ENCODE peak calls at places on chromosomes 12 and 14, in seven cellular contexts. A is SJSA1; F is MM.1S; W is PC-3; K is CD4-positive, CD25-positive, alpha-beta regulatory T cell; L is cardiac muscle cell; P is IMR-90. D is an unnamed sample. For H3K36me3, the result is how much of the 10 kb centered on the place peaks cover.

GRCh38 chr12:39764944-39765560 is 145.4 kb upstream of the ABCD2 start:
- DNase-seq in F (peak), W (peak), L (peak), K (peak), P (peak), A (no peak), D (peak)

GRCh38 chr12:3116106-3116898 is 39.1 kb downstream of the TSPAN9 start:
- DNase-seq in F (no peak), A (no peak), L (no peak), W (no peak), P (peak), K (no peak), D (no peak)

GRCh38 chr14:46574236-46574970 is 77.2 kb downstream of the RPL10L start:
- DNase-seq in F (no peak), A (no peak), L (peak), K (no peak), P (no peak), W (peak), D (no peak)

GRCh38 chr12:10212623-10213131 is at the start of gene GABARAPL1:
- DNase-seq in F (peak), K (peak), L (peak), A (peak), P (peak), W (peak), D (peak)

GRCh38 chr14:59677771-59678211 is 101.2 kb upstream of the CCDC175 start:
- DNase-seq in K (no peak), P (peak), W (no peak), A (no peak), L (no peak), F (no peak), D (no peak)

GRCh38 chr12:64672925-64673409 is 62.7 kb downstream of the RASSF3 start:
- DNase-seq in K (no peak), A (no peak), P (peak), W (peak), L (peak), F (no peak), D (no peak)

GRCh38 chr14:91264151-91265150 is 19.9 kb upstream of the GPR68 start:
- DNase-seq in L (peak), W (peak), P (no peak), A (no peak), F (no peak), K (peak), D (no peak)

GRCh38 chr12:125983094-125983783 is 918.0 kb downstream of the AACS start:
- DNase-seq in L (no peak), A (no peak), P (no peak), K (no peak), W (no peak), F (no peak), D (peak)

GRCh38 chr12:89352242-89352491 is 134 bp downstream of the DUSP6 start:
- DNase-seq in P (no peak), L (no peak), K (no peak), W (no peak), A (no peak), F (no peak), D (no peak)

GRCh38 chr14:24915403-24915921 is 134.5 kb downstream of the STXBP6 start:
- DNase-seq in K (no peak), L (no peak), P (no peak), F (no peak), W (no peak), A (no peak), D (no peak)

GRCh38 chr12:93137656-93138612 is 208.8 kb upstream of the EEA1 start:
- DNase-seq in L (peak), K (no peak), A (peak), W (peak), P (peak), F (no peak), D (no peak)

GRCh38 chr12:95243497-95244183 is 26.0 kb downstream of the VEZT start:
- DNase-seq in A (no peak), W (no peak), L (no peak), P (no peak), F (no peak), K (no peak), D (peak)

GRCh38 chr12:6635856-6636521 is at the start of gene LPAR5:
- DNase-seq in P (no peak), A (no peak), F (no peak), K (peak), W (peak), L (no peak), D (no peak)

GRCh38 chr12:62761658-62762057 is 173.3 kb downstream of the PPM1H start:
- DNase-seq in L (no peak), K (no peak), P (no peak), F (no peak), W (no peak), A (no peak), D (no peak)

GRCh38 chr12:106137456-106138278 is 1.1 kb downstream of the NUAK1 start:
- DNase-seq in K (no peak), W (no peak), L (peak), A (no peak), F (no peak), P (peak), D (no peak)

GRCh38 chr14:56817396-56817921 is 7.2 kb upstream of the OTX2 start:
- DNase-seq in A (no peak), K (no peak), W (no peak), P (no peak), F (no peak), L (no peak), D (peak)

GRCh38 chr14:91113829-91114078 is at the start of gene DGLUCY:
- DNase-seq in P (peak), W (no peak), K (no peak), A (peak), F (peak), L (peak), D (no peak)

GRCh38 chr12:117059156-117059555 is 40.1 kb downstream of the TESC start:
- DNase-seq in K (no peak), P (no peak), A (no peak), L (no peak), F (no peak), W (no peak), D (no peak)

GRCh38 chr12:52720487-52720886 is 17.2 kb upstream of the KRT77 start:
- DNase-seq in K (no peak), A (no peak), F (no peak), W (peak), P (peak), L (no peak), D (no peak)

GRCh38 chr12:66129934-66130266 is 650 bp downstream of the LLPH start:
- DNase-seq in L (peak), A (no peak), K (no peak), W (no peak), F (no peak), P (no peak), D (no peak)

GRCh38 chr12:72570601-72571000 is 298.4 kb downstream of the TRHDE start:
- DNase-seq in W (peak), L (no peak), K (no peak), P (no peak), A (no peak), F (peak), D (no peak)

GRCh38 chr12:4809449-4810218 is 89.4 kb downstream of the GALNT8 start:
- DNase-seq in W (no peak), K (no peak), P (no peak), L (no peak), F (no peak), A (no peak), D (no peak)

GRCh38 chr12:116411977-116412376 is 134.5 kb upstream of the MED13L start:
- DNase-seq in K (no peak), W (no peak), P (no peak), A (no peak), L (no peak), F (no peak), D (no peak)

GRCh38 chr12:64678248-64678647 is 68.0 kb downstream of the RASSF3 start:
- DNase-seq in A (no peak), K (no peak), L (no peak), F (peak), W (peak), P (no peak), D (no peak)

GRCh38 chr12:12701457-12701856 is 5.5 kb upstream of the GPR19 start:
- DNase-seq in W (no peak), A (no peak), K (no peak), L (no peak), P (no peak), F (no peak), D (peak)

GRCh38 chr12:39605501-39605900 is 14.1 kb downstream of the ABCD2 start:
- DNase-seq in K (no peak), A (no peak), L (peak), P (no peak), F (no peak), W (peak), D (no peak)

GRCh38 chr12:119775246-119775895 is 101.7 kb downstream of the CIT start:
- DNase-seq in L (no peak), P (no peak), K (no peak), W (no peak), F (no peak), A (no peak), D (no peak)

GRCh38 chr12:79618848-79619404 is 71.8 kb downstream of the PAWR start:
- DNase-seq in K (no peak), W (peak), A (no peak), F (no peak), P (peak), L (peak), D (no peak)

GRCh38 chr14:91873476-91874265 is 6.3 kb upstream of the TC2N start:
- DNase-seq in A (no peak), W (peak), L (peak), K (peak), P (peak), F (no peak), D (no peak)

GRCh38 chr14:93155667-93156066 is 29.0 kb downstream of the MOAP1 start:
- DNase-seq in W (peak), K (no peak), P (no peak), F (no peak), A (no peak), L (peak), D (no peak)

GRCh38 chr14:102238766-102239165 is 66.2 kb downstream of the MOK start:
- DNase-seq in A (no peak), K (no peak), P (no peak), L (no peak), F (no peak), W (no peak), D (no peak)

GRCh38 chr14:102238131-102238530 is 66.8 kb downstream of the MOK start:
- DNase-seq in P (peak), L (no peak), K (no peak), W (peak), F (no peak), A (no peak), D (no peak)

GRCh38 chr14:102234331-102235264 is 70.4 kb downstream of the MOK start:
- DNase-seq in P (no peak), W (no peak), A (no peak), K (no peak), L (peak), F (no peak), D (no peak)

GRCh38 chr14:102235275-102235897 is 69.6 kb downstream of the MOK start:
- DNase-seq in A (peak), L (peak), W (peak), P (peak), K (peak), F (peak), D (peak)

GRCh38 chr14:102236026-102236425 is 68.9 kb downstream of the MOK start:
- DNase-seq in A (no peak), F (no peak), L (no peak), K (no peak), W (no peak), P (no peak), D (no peak)
- H3K36me3 ChIP-seq in A (under half), F (under half), L (under half), K (under half), W (under half), P (under half), D (under half)

DNA sequence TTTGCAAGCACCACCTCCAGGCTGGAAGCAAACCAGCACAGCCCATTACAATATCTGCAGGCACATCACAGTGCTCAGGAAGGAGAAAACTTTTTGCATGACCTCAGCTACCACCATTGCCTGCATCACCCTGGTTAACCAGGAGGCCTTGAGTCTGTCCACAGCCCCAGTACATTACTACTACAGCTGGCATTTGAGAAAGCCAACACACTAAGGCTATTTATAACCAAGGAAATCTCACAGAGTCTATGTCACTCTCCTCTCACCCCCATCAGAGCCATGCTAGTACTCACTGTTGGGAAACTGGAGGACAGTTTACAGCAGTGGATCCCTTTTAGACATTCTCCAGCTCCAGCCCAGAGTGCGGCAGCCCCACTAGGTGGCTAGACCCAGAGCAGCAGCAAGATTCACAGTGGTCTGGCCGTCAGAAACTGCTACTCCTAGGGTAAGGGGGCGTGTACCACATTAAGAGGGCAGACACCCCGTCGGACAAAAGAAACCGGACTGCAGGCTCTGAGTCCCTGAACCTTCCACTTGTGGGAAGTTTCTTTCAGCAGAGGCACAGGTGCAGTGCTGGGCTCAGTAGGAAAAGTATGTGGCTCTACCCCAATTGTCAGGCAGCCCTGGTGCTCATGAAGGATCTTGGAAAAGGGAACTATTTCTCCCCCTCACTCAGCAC is 14.7 kb downstream of the CEP128 start:
- DNase-seq in P (peak), F (no peak), K (no peak), A (no peak), L (peak), W (no peak), D (no peak)
- H3K36me3 ChIP-seq in P (under half), F (under half), K (under half), A (under half), L (under half), W (under half), D (under half)

DNA sequence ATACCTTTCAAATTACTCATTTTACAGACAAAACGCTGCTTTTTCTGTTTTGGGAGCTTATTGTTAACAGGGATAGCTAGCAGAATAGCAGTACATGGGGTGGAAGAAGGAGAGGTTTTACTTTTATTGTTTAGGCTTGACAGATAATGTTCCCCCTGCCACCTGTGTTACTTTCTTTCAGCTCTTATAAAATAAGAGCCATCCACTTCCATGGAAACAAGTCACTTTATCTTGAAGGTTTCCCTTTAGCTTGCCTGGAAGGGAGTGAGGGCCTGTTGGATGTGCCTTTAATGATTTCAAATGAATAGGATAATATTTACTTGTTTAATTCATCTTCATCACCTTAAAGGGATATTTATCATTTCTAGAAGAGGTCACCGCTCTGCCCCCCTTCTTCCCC is 23.3 kb downstream of the GPATCH2L start:
- DNase-seq in W (no peak), P (no peak), F (no peak), K (no peak), A (no peak), L (no peak), D (no peak)
- H3K36me3 ChIP-seq in W (under half), P (under half), F (under half), K (half or more), A (half or more), L (under half), D (half or more)

GRCh38 chr12:45828402-45828801 is 98.9 kb downstream of the ARID2 start:
- DNase-seq in F (no peak), A (no peak), L (no peak), P (no peak), W (no peak), K (no peak), D (no peak)
- H3K36me3 ChIP-seq in F (under half), A (under half), L (under half), P (under half), W (under half), K (under half), D (under half)

DNA sequence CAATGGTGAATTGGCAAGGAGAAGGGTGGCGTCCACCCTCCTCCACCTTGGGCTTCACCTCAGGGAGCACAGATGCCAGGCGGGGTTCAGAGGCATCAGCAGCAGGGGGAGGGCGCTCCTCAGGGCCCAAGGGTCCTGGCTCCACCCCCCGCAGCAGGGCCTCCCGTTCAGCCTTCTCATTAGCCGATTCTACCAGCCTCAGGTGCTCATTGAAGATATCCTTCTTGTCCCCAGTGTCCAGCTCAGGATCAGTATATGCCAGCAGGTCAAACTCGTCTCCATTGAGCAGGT is 19.3 kb upstream of the PRKAG1 start:
- DNase-seq in F (no peak), L (no peak), W (no peak), K (no peak), A (no peak), P (no peak), D (no peak)
- H3K36me3 ChIP-seq in F (under half), L (half or more), W (half or more), K (half or more), A (half or more), P (half or more), D (half or more)

GRCh38 chr14:89351958-89352404 is 65.1 kb downstream of the FOXN3 start:
- DNase-seq in P (no peak), K (no peak), L (no peak), A (no peak), W (no peak), F (no peak), D (no peak)

GRCh38 chr14:89349196-89350008 is 67.6 kb downstream of the FOXN3 start:
- DNase-seq in F (no peak), A (no peak), P (no peak), K (no peak), W (no peak), L (no peak), D (peak)

GRCh38 chr14:89351364-89351957 is 65.6 kb downstream of the FOXN3 start:
- DNase-seq in A (no peak), K (peak), P (peak), W (no peak), L (peak), F (no peak), D (peak)

GRCh38 chr14:89347885-89348284 is 69.1 kb downstream of the FOXN3 start:
- DNase-seq in L (no peak), A (no peak), F (no peak), P (no peak), W (no peak), K (no peak), D (no peak)

DNA sequence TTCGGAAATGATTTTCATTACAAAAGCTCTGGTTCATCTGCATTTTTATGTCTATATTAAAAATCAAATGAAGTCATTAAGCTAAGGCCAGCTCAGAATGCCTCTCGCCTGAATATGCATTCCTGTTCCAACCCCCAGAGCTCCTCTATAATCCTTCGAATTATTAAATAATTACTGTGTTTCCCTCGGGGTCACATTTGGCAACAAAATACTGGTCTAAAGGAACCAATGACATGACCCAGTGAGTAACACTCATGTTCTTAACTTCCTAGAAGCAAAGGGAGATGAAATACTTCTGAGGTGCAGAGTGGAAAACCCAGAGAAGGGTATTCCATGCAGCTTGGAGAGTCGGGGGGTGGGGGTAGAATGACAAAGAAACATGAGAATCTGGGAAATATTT is 68.3 kb downstream of the FOXN3 start:
- DNase-seq in A (no peak), W (no peak), F (no peak), K (no peak), L (no peak), P (no peak), D (peak)
- H3K36me3 ChIP-seq in A (under half), W (under half), F (under half), K (under half), L (under half), P (under half), D (under half)